ENCODE peak calls at places on chromosomes 11 and 22, in five cellular contexts. S, X, D, G and E are unnamed samples.

GRCh38 chr22:31977141-31977781 is 32.9 kb downstream of the YWHAH start:
- DNase-seq in S (peak), X (peak), D (peak), G (peak), E (peak)

GRCh38 chr11:118106789-118107335 is 20.1 kb upstream of the SMIM35 start:
- DNase-seq in S (no peak), X (no peak), D (no peak), G (no peak), E (no peak)

GRCh38 chr22:45717787-45718186 is 46.2 kb downstream of the ATXN10 start:
- DNase-seq in S (no peak), X (peak), D (no peak), G (no peak), E (no peak)

GRCh38 chr11:107301886-107302285 is 155.7 kb downstream of the CWF19L2 start:
- DNase-seq in S (no peak), X (no peak), D (no peak), G (no peak), E (no peak)

GRCh38 chr22:32410459-32410858 is 1.6 kb downstream of the RTCB start:
- DNase-seq in S (no peak), X (no peak), D (no peak), G (no peak), E (no peak)

GRCh38 chr11:15976433-15977045 is 379.8 kb downstream of the SOX6 start:
- DNase-seq in S (no peak), X (peak), D (no peak), G (no peak), E (no peak)

GRCh38 chr11:2190670-2191471 is 19.3 kb upstream of the TH start:
- DNase-seq in S (no peak), X (no peak), D (peak), G (no peak), E (no peak)

GRCh38 chr11:93216511-93217121 is 18.8 kb upstream of the SLC36A4 start:
- DNase-seq in S (no peak), X (no peak), D (peak), G (no peak), E (no peak)

GRCh38 chr11:77126861-77127673 is 979 bp upstream of the MYO7A start:
- DNase-seq in S (peak), X (peak), D (peak), G (no peak), E (peak)

GRCh38 chr11:95121687-95122086 is 32.0 kb downstream of the ENDOD1 start:
- DNase-seq in S (no peak), X (no peak), D (no peak), G (no peak), E (no peak)

GRCh38 chr11:68684385-68685356 is at the start of gene GAL:
- DNase-seq in S (no peak), X (no peak), D (peak), G (no peak), E (peak)

GRCh38 chr11:46543564-46543963 is 50.3 kb downstream of the AMBRA1 start:
- DNase-seq in S (no peak), X (no peak), D (no peak), G (no peak), E (peak)

GRCh38 chr22:50260801-50261614 is 475 bp downstream of the MAPK12 start:
- DNase-seq in S (no peak), X (peak), D (peak), G (no peak), E (peak)

GRCh38 chr11:41917900-41918299 is 458.4 kb upstream of the LRRC4C start:
- DNase-seq in S (no peak), X (no peak), D (no peak), G (no peak), E (no peak)

GRCh38 chr11:120281161-120281795 is 41.3 kb downstream of the POU2F3 start:
- DNase-seq in S (no peak), X (no peak), D (no peak), G (no peak), E (peak)

GRCh38 chr11:130269544-130269943 is 45.2 kb downstream of the ZBTB44 start:
- DNase-seq in S (no peak), X (no peak), D (no peak), G (peak), E (no peak)

GRCh38 chr11:73907191-73907590 is 30.4 kb downstream of the PAAF1 start:
- DNase-seq in S (peak), X (peak), D (no peak), G (no peak), E (peak)

GRCh38 chr11:128931661-128932060 is 11.0 kb downstream of the TP53AIP1 start:
- DNase-seq in S (no peak), X (no peak), D (no peak), G (no peak), E (no peak)

GRCh38 chr11:35804446-35805040 is 139.3 kb upstream of the LDLRAD3 start:
- DNase-seq in S (no peak), X (no peak), D (no peak), G (no peak), E (no peak)

GRCh38 chr11:13308704-13309103 is 31.1 kb downstream of the BMAL1 start:
- DNase-seq in S (no peak), X (no peak), D (no peak), G (no peak), E (no peak)

GRCh38 chr11:130706572-130706971 is 209.7 kb downstream of the SNX19 start:
- DNase-seq in S (no peak), X (peak), D (no peak), G (no peak), E (no peak)

GRCh38 chr22:17258015-17258827 is 39.0 kb upstream of the ADA2 start:
- DNase-seq in S (no peak), X (no peak), D (peak), G (peak), E (no peak)

GRCh38 chr22:17257578-17257977 is 38.3 kb upstream of the ADA2 start:
- DNase-seq in S (no peak), X (no peak), D (no peak), G (no peak), E (no peak)

GRCh38 chr22:17260291-17260690 is 41.1 kb upstream of the ADA2 start:
- DNase-seq in S (no peak), X (no peak), D (no peak), G (no peak), E (no peak)

GRCh38 chr22:17262976-17263375 is 43.7 kb upstream of the ADA2 start:
- DNase-seq in S (no peak), X (no peak), D (no peak), G (no peak), E (no peak)

DNA sequence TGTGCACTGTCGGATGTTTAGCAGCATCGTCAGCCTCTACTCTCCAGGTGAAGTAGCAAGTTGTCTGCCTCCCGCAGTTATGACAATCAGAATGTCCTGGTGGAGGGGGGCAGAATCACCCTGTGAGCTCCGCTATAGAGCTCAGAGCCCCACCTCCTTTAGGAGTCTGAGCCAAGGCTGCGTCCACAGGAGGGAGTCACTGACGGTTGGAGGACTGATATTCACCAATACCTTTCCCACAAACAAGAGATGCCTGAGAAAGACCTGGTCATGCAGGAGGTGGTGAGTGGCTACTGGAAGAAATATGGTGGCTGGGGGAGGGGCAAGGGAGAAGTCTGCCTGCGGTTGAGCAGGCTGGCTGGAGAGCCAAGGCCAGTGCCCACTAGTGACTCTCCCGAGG is 41.7 kb upstream of the ADA2 start:
- DNase-seq in S (no peak), X (no peak), D (no peak), G (no peak), E (no peak)
- H3K4me3 ChIP-seq in S (no peak), X (no peak), D (no peak), G (no peak), E (no peak)

GRCh38 chr11:34405079-34405858 is 33.5 kb upstream of the CAT start:
- DNase-seq in S (no peak), X (no peak), D (no peak), G (peak), E (no peak)
- TF ChIP-seq RCOR1 in S (no peak), X (no peak), D (no peak), G (no peak), E (no peak)

GRCh38 chr11:70079691-70080090 is 1.6 kb downstream of the ANO1 start:
- DNase-seq in S (no peak), X (no peak), D (no peak), G (no peak), E (no peak)
- H3K4me3 ChIP-seq in S (no peak), X (no peak), D (no peak), G (no peak), E (no peak)

DNA sequence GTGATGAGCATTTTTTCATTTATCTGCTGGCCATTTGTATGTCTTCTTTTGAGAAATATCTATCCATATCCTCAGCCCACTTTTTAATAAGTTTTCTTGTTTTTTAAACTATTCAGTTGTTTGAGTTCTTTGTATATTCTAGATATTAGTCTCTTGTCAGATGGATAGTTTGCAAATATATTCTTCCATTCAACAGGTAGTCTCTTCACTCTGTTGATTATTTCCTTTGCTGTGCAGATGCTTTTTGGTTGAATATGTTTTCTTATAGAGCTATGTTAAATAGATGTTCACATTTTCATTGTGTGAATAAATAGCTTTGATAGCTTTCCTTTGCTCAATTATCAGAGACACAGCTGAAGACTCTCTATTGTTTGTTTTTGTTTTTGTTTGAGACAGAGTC is 68.2 kb upstream of the ALKBH3 start:
- DNase-seq in S (no peak), X (no peak), D (no peak), G (no peak), E (no peak)
- TF ChIP-seq RCOR1 in S (no peak), X (no peak), D (no peak), G (no peak), E (no peak)

GRCh38 chr22:44314425-44315067 is 1.8 kb upstream of the SHISAL1 start:
- DNase-seq in S (no peak), X (no peak), D (no peak), G (no peak), E (no peak)
- H3K4me3 ChIP-seq in S (no peak), X (no peak), D (no peak), G (no peak), E (no peak)

GRCh38 chr11:57883630-57884029 is 122.0 kb downstream of the CTNND1 start:
- DNase-seq in S (no peak), X (no peak), D (no peak), G (no peak), E (no peak)
- TF ChIP-seq RCOR1 in S (no peak), X (no peak), D (no peak), G (no peak), E (no peak)

GRCh38 chr11:72081184-72081644 is 564 bp downstream of the LRRC51 start:
- DNase-seq in S (no peak), X (no peak), D (no peak), G (no peak), E (no peak)

GRCh38 chr11:72079776-72080325 is 491 bp downstream of the NUMA1 start:
- DNase-seq in S (no peak), X (no peak), D (peak), G (no peak), E (peak)

GRCh38 chr11:72075756-72076155 is 4.6 kb downstream of the NUMA1 start:
- DNase-seq in S (no peak), X (no peak), D (no peak), G (no peak), E (no peak)

GRCh38 chr11:72080326-72081183 is at the start of the genes LRRC51 and NUMA1:
- DNase-seq in S (peak), X (peak), D (peak), G (peak), E (peak)

GRCh38 chr11:72078477-72078876 is 1.9 kb downstream of the NUMA1 start:
- DNase-seq in S (no peak), X (peak), D (no peak), G (no peak), E (no peak)
- H3K4me3 ChIP-seq in S (peak), X (peak), D (peak), G (peak), E (peak)

GRCh38 chr11:114367244-114367957 is 32.9 kb downstream of the C11orf71 start:
- DNase-seq in S (no peak), X (no peak), D (peak), G (no peak), E (no peak)
- TF ChIP-seq RCOR1 in S (no peak), X (no peak), D (no peak), G (no peak), E (no peak)

GRCh38 chr11:114060402-114061052 is 1.0 kb downstream of the ZBTB16 start:
- DNase-seq in S (no peak), X (no peak), D (peak), G (no peak), E (peak)
- H3K4me3 ChIP-seq in S (peak), X (peak), D (peak), G (no peak), E (no peak)

GRCh38 chr22:28146401-28147304 is 227.6 kb upstream of the PITPNB start:
- DNase-seq in S (no peak), X (no peak), D (no peak), G (no peak), E (no peak)

GRCh38 chr22:28143961-28144745 is 225.1 kb upstream of the PITPNB start:
- DNase-seq in S (no peak), X (no peak), D (no peak), G (no peak), E (no peak)

GRCh38 chr22:28147401-28147800 is 228.3 kb upstream of the PITPNB start:
- DNase-seq in S (no peak), X (no peak), D (no peak), G (no peak), E (no peak)

GRCh38 chr22:28151241-28151640 is 232.2 kb upstream of the PITPNB start:
- DNase-seq in S (no peak), X (no peak), D (no peak), G (no peak), E (no peak)

DNA sequence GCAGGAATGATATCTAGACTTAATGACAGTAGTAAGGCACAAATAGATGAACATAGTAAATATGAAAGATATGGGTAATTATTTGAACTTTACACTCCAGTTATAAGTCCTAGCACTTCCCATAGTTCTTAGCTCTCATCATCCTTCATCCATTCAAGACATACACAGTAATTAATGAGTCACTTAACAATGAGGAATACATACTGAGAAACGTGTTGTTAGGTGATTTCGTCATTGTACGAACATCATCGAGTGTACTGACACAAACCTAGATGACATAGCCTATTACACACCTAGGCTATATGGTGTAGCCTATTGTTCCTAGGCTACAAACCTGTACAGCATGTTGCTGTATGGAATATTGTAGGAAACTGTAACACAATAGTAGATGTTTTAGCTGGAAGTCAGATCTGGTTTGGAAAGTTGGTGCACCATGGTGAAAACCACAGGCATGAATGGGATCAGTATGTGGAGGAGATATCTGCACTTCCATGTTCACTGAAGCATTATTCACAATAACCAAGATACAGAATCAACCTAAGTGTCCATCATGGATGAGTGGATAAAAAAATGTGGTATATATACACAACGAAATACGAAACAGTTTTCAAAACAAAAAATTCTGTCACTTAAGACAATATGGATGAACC is 229.9 kb upstream of the PITPNB start:
- DNase-seq in S (no peak), X (no peak), D (no peak), G (no peak), E (no peak)
- TF ChIP-seq RCOR1 in S (no peak), X (no peak), D (no peak), G (no peak), E (no peak)